ENCODE peak calls at places on chromosome 7, in six cellular contexts. One of them, this sample, is unnamed.

GRCh38 chr7:124155400-124156022 is 122.6 kb upstream of the TMEM229A start:
- DNase-seq in astrocyte of the spinal cord: peak; percentile 53
- DNase-seq in neural progenitor cell: peak; percentile 36
- DNase-seq in activated CD8-positive, alpha-beta memory T cell treated with anti-CD3 and anti-CD28 coated beads for 48 hours: no peak
- DNase-seq in NCI-H460: peak; percentile 31
- DNase-seq in CD4-positive, alpha-beta T cell: no peak
- DNase-seq in this sample: peak; percentile 10

GRCh38 chr7:43490016-43490415 is 92.9 kb upstream of the STK17A start:
- DNase-seq in astrocyte of the spinal cord: no peak
- DNase-seq in neural progenitor cell: no peak
- DNase-seq in activated CD8-positive, alpha-beta memory T cell treated with anti-CD3 and anti-CD28 coated beads for 48 hours: no peak
- DNase-seq in NCI-H460: no peak
- DNase-seq in CD4-positive, alpha-beta T cell: no peak
- DNase-seq in this sample: no peak

GRCh38 chr7:144862612-144863319 is 26.9 kb upstream of the TPK1 start:
- DNase-seq in astrocyte of the spinal cord: no peak
- DNase-seq in neural progenitor cell: no peak
- DNase-seq in activated CD8-positive, alpha-beta memory T cell treated with anti-CD3 and anti-CD28 coated beads for 48 hours: no peak
- DNase-seq in NCI-H460: no peak
- DNase-seq in CD4-positive, alpha-beta T cell: no peak
- DNase-seq in this sample: no peak

GRCh38 chr7:40498933-40499332 is 364.1 kb downstream of the SUGCT start:
- DNase-seq in astrocyte of the spinal cord: no peak
- DNase-seq in neural progenitor cell: no peak
- DNase-seq in activated CD8-positive, alpha-beta memory T cell treated with anti-CD3 and anti-CD28 coated beads for 48 hours: no peak
- DNase-seq in NCI-H460: no peak
- DNase-seq in CD4-positive, alpha-beta T cell: no peak
- DNase-seq in this sample: no peak

GRCh38 chr7:51633596-51633995 is 317.0 kb upstream of the COBL start:
- DNase-seq in astrocyte of the spinal cord: peak; percentile 58
- DNase-seq in neural progenitor cell: no peak
- DNase-seq in activated CD8-positive, alpha-beta memory T cell treated with anti-CD3 and anti-CD28 coated beads for 48 hours: no peak
- DNase-seq in NCI-H460: no peak
- DNase-seq in CD4-positive, alpha-beta T cell: no peak
- DNase-seq in this sample: no peak

GRCh38 chr7:37031571-37032257 is 307.4 kb upstream of the AOAH start:
- DNase-seq in astrocyte of the spinal cord: peak; percentile 99
- DNase-seq in neural progenitor cell: peak; percentile 54
- DNase-seq in activated CD8-positive, alpha-beta memory T cell treated with anti-CD3 and anti-CD28 coated beads for 48 hours: no peak
- DNase-seq in NCI-H460: peak; percentile 97
- DNase-seq in CD4-positive, alpha-beta T cell: peak; percentile 10
- DNase-seq in this sample: peak; percentile 88

GRCh38 chr7:92608380-92609322 is 18.5 kb upstream of the FAM133B start:
- DNase-seq in astrocyte of the spinal cord: no peak
- DNase-seq in neural progenitor cell: peak; percentile 83
- DNase-seq in activated CD8-positive, alpha-beta memory T cell treated with anti-CD3 and anti-CD28 coated beads for 48 hours: no peak
- DNase-seq in NCI-H460: no peak
- DNase-seq in CD4-positive, alpha-beta T cell: no peak
- DNase-seq in this sample: no peak

GRCh38 chr7:27160546-27161213 is 4.2 kb upstream of the HOXA7 start:
- DNase-seq in astrocyte of the spinal cord: peak; percentile 86
- DNase-seq in neural progenitor cell: peak; percentile 94
- DNase-seq in activated CD8-positive, alpha-beta memory T cell treated with anti-CD3 and anti-CD28 coated beads for 48 hours: peak; percentile 85
- DNase-seq in NCI-H460: peak; percentile 73
- DNase-seq in CD4-positive, alpha-beta T cell: peak; percentile 86
- DNase-seq in this sample: no peak

GRCh38 chr7:148505955-148506354 is 84.6 kb upstream of the C7orf33 start:
- DNase-seq in astrocyte of the spinal cord: no peak
- DNase-seq in neural progenitor cell: no peak
- DNase-seq in activated CD8-positive, alpha-beta memory T cell treated with anti-CD3 and anti-CD28 coated beads for 48 hours: no peak
- DNase-seq in NCI-H460: no peak
- DNase-seq in CD4-positive, alpha-beta T cell: no peak
- DNase-seq in this sample: no peak

GRCh38 chr7:1298051-1298937 is 65.6 kb downstream of the UNCX start:
- DNase-seq in astrocyte of the spinal cord: no peak
- DNase-seq in neural progenitor cell: no peak
- DNase-seq in activated CD8-positive, alpha-beta memory T cell treated with anti-CD3 and anti-CD28 coated beads for 48 hours: no peak
- DNase-seq in NCI-H460: no peak
- DNase-seq in CD4-positive, alpha-beta T cell: no peak
- DNase-seq in this sample: no peak

GRCh38 chr7:31114593-31115343 is 62.7 kb downstream of the ADCYAP1R1 start:
- DNase-seq in astrocyte of the spinal cord: peak; percentile 50
- DNase-seq in neural progenitor cell: peak; percentile 70
- DNase-seq in activated CD8-positive, alpha-beta memory T cell treated with anti-CD3 and anti-CD28 coated beads for 48 hours: no peak
- DNase-seq in NCI-H460: peak; percentile 30
- DNase-seq in CD4-positive, alpha-beta T cell: no peak
- DNase-seq in this sample: peak; percentile 23

GRCh38 chr7:151665363-151665762 is 145.7 kb upstream of the RHEB start:
- DNase-seq in astrocyte of the spinal cord: peak; percentile 93
- DNase-seq in neural progenitor cell: no peak
- DNase-seq in activated CD8-positive, alpha-beta memory T cell treated with anti-CD3 and anti-CD28 coated beads for 48 hours: no peak
- DNase-seq in NCI-H460: no peak
- DNase-seq in CD4-positive, alpha-beta T cell: no peak
- DNase-seq in this sample: no peak

This sample was measured in LNCaP clone FGC.